ENCODE peak calls at places on chromosomes 4 and X, in four cellular contexts. K, W, M and P are unnamed samples.

GRCh38 chr4:123304151-123305021 is 92.2 kb upstream of the SPRY1 start:
- DNase-seq in K (peak), M (peak), W (peak), P (no peak)

GRCh38 chrX:41236629-41237028 is 97.3 kb upstream of the DDX3X start:
- DNase-seq in M (no peak), K (no peak), W (no peak), P (no peak)

GRCh38 chr4:8656711-8657380 is 64.3 kb downstream of the CPZ start:
- DNase-seq in K (no peak), W (no peak), M (no peak), P (no peak)

GRCh38 chrX:42577936-42578335 is 200.0 kb downstream of the PPP1R2C start:
- DNase-seq in M (no peak), W (no peak), K (no peak), P (no peak)

GRCh38 chr4:145435646-145436045 is 46.0 kb upstream of the SMAD1 start:
- DNase-seq in K (no peak), W (no peak), M (no peak), P (no peak)

GRCh38 chrX:45843518-45843917 is 642.8 kb upstream of the DIPK2B start:
- DNase-seq in W (no peak), M (no peak), K (peak), P (no peak)

GRCh38 chrX:138917781-138918180 is 206.3 kb upstream of the FGF13 start:
- DNase-seq in W (no peak), M (no peak), K (no peak), P (peak)

GRCh38 chr4:36841583-36842326 is 402.8 kb upstream of the NWD2 start:
- DNase-seq in M (no peak), K (no peak), W (no peak), P (no peak)

GRCh38 chr4:18421519-18421918 is 400.0 kb upstream of the LCORL start:
- DNase-seq in K (no peak), W (no peak), M (no peak), P (no peak)

DNA sequence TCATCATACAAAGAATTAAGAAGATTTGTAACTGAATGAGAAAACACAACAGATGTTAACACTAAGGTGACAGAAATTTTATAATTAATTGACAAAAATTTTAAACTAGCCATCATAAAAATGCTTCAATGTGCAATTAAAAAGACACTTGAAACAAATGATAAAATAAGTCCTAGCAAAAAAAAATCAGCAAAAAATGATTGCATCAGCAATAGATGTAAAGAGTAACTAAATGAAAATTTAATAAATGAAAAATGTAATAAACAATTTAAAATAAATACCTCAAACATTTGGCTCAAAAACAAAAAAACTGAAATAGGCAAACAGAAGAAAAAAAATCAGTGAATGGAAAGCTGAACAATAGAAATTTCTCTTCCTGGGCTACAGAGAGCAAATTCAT is 380.7 kb upstream of the GALNTL6 start:
- DNase-seq in M (no peak), W (no peak), K (no peak), P (no peak)
- H4K5ac ChIP-seq in M (no peak), W (no peak), K (no peak), P (no peak)

GRCh38 chr4:79604152-79604551 is 196.1 kb upstream of the GK2 start:
- DNase-seq in W (no peak), M (no peak), K (no peak), P (no peak)
- H3K9ac ChIP-seq in W (no peak), M (no peak), K (no peak), P (no peak)

GRCh38 chr4:48490680-48491513 is 845 bp downstream of the ZAR1 start:
- DNase-seq in K (peak), W (peak), M (no peak), P (no peak)
- H4K5ac ChIP-seq in K (no peak), W (no peak), M (no peak), P (no peak)

DNA sequence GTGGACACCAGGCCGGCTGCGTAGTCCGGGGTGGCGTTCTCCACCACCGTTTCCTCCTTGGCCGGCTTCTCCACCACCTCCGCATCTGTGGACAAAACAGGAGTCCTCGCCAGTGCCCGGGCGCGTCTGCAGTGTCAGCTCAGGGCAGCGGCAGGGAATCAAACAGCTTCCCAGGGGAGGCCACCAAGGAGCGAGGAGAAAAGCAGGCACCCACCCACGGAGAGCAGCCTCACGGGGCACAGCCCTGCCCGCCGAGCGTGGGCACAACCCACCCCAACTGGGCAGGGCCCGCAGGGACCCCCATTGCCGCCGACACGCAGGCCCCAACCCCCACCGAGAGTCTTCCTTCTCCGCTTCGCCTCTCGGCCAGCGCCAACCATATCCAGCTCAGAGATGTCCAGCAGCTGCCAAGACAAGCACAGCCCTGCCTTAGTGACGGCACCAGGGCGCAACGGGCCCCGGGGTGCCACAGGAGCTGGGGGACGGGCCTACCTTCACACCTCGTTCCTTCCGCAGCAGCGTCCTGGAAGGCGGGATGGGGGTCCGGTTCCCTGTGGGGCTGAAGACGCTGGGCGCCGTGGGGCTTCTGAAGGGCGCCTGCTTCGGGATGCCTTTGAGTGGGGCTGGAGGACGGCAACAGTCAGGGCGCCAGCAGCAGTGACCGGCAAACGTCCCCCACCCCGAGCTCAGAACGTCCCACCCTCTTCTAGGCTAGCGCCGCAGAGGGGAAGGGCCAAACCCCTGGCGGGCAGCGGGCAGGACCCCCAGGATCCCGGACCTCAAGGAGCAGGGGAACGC is 22.8 kb downstream of the NELFA start:
- DNase-seq in W (no peak), M (no peak), K (no peak), P (no peak)
- H3K9ac ChIP-seq in W (no peak), M (no peak), K (no peak), P (no peak)

GRCh38 chrX:133555796-133556458 is 140.6 kb upstream of the GPC4 start:
- DNase-seq in K (no peak), W (no peak), M (no peak), P (no peak)

GRCh38 chrX:133563705-133564104 is 148.4 kb upstream of the GPC4 start:
- DNase-seq in K (no peak), M (no peak), W (no peak), P (no peak)

GRCh38 chrX:133561251-133561650 is 146.0 kb upstream of the GPC4 start:
- DNase-seq in W (no peak), M (no peak), K (no peak), P (no peak)

DNA sequence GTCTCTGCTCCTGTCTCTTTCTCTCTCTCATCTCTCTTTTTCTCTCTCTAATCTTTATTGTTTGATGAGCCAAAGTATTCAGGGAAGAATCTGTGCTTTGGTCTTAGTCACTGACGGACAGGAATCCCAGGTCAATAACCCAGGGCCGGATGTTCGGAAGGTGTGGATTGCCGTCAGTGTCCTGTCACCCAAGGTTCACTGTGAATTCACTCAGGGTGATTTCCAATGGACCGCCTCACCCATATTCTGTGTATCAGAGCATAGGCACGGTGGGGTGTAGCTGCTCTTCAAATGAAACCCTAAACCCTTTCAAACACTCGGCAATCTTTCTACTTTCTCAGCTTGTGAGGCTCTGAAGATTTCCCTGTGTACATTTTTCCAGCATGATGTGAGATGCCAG is 144.6 kb upstream of the GPC4 start:
- DNase-seq in W (no peak), K (no peak), M (no peak), P (no peak)
- H4K5ac ChIP-seq in W (no peak), K (no peak), M (no peak), P (no peak)

DNA sequence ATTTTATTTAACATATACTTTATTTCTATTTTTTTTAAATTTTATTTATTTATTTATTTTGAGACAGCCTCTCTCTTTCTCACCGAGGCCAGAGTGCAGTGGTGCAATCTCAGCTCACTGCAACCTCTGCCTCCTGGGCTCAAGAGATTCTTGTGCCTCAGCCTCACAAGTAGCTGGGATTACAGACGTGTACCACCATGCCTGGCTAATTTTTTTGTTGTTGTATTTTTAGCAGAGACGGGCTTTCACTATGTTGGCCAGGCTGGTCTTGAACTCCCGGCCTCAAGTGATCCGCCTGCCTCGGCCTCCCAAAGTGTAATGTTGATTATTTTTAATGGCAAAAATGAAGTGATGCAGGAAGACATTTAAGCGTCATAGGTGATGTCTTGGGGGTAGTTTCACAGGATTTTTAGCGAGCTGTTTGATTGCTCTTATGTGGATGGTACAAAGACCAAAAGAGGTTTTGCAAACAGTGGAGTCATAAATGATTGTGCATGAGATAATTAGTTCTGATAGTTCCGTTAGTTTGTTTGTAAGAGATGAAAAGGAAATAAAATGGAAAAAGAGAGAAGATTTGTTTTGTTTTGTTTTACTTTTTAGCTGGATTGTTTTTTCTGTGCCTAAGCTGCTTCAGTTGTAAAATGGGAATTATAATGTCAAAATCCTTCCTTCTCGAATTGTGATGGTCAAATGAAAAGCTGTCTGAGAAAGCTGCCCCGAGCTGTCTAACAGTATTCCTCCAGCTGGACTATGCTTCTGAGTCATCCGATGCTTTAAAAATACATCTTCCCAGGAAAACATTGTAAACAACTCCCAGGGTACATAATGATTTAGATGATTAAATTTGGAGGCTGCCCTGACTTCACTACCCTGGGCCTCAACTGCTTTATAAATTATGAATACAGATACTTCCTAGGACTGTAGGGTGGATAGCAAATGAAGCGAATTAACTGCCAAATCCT is 14.7 kb downstream of the RHOH start:
- DNase-seq in M (no peak), W (no peak), K (no peak), P (peak)
- H3K9ac ChIP-seq in M (no peak), W (no peak), K (no peak), P (no peak)

GRCh38 chrX:130700629-130701028 is 202.4 kb downstream of the ENOX2 start:
- DNase-seq in M (no peak), K (no peak), W (no peak), P (no peak)
- H4K5ac ChIP-seq in M (no peak), K (no peak), W (no peak), P (no peak)

DNA sequence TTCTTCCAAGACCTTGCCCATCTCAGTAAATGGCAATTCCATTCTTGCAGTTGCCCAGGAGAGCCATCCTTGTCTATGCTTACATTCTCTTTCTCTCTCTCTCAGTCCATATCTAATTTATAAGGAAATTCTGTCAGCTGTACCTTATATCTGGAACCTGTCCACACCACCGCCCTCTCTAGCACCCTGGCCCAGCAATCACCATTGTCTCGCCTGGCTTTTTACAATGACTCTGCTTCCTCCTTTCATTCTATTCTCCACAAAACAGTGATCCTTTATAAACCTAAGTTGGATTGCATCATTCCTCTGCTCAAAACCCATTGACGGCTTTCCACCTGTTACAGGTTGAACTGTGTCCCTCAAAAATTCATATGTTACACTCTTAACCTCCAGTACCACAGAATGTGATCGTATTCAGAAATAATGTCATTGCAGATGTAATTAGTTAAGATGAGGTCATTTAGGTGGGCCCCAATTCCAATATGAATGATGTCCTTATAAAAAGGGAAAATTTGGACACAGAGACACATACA is 31.3 kb downstream of the APBB2 start:
- DNase-seq in M (no peak), W (no peak), K (no peak), P (no peak)
- H3K9ac ChIP-seq in M (no peak), W (no peak), K (no peak), P (no peak)

GRCh38 chr4:177369372-177369771 is 59.7 kb downstream of the NEIL3 start:
- DNase-seq in W (no peak), K (no peak), M (no peak), P (peak)

GRCh38 chr4:177374966-177375365 is 65.3 kb downstream of the NEIL3 start:
- DNase-seq in K (no peak), M (no peak), W (no peak), P (no peak)

GRCh38 chr4:177367336-177367735 is 57.7 kb downstream of the NEIL3 start:
- DNase-seq in W (peak), M (no peak), K (peak), P (peak)

GRCh38 chr4:177375372-177375771 is 65.7 kb downstream of the NEIL3 start:
- DNase-seq in W (no peak), K (no peak), M (no peak), P (peak)

DNA sequence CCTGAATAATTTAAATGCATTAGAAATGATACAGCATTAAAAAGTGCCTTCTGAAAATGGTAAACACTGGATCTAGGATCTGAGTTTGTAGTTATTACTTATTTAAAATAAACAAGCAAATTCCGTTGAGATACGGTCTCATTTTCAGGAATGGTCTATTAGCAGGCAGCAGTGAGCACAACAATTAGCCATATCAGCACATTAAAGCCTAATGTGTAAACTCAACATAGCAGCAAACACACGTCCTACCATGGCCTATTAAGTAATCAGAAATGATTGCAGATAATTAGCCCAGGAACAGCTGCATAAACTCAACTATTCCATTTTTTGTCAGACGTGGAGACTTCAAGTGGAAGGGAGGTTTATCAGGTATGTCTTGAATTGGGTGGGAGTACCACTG is 61.8 kb downstream of the NEIL3 start:
- DNase-seq in K (no peak), W (no peak), M (no peak), P (no peak)
- H4K5ac ChIP-seq in K (no peak), W (no peak), M (no peak), P (no peak)